ENCODE peak calls at places on chromosomes 4 and X, in six cellular contexts. One of them, this sample, is unnamed. For H3K4me1, the result is how much of the 10 kb centered on the place peaks cover.

GRCh38 chr4:122583906-122584305 is 37.0 kb downstream of the IL21 start:
- DNase-seq in trophoblast cell: no peak
- DNase-seq in astrocyte: no peak
- DNase-seq in CD4-positive, CD25-positive, alpha-beta regulatory T cell: no peak
- DNase-seq in mesendoderm: no peak
- DNase-seq in suprapubic skin: no peak
- DNase-seq in this sample: no peak

GRCh38 chrX:121598356-121598755 is 550.9 kb downstream of the GLUD2 start:
- DNase-seq in astrocyte: no peak
- DNase-seq in mesendoderm: no peak
- DNase-seq in trophoblast cell: no peak
- DNase-seq in CD4-positive, CD25-positive, alpha-beta regulatory T cell: no peak
- DNase-seq in suprapubic skin: no peak
- DNase-seq in this sample: no peak

GRCh38 chrX:136572030-136572429 is 40.0 kb downstream of the VGLL1 start:
- DNase-seq in astrocyte: no peak
- DNase-seq in trophoblast cell: no peak
- DNase-seq in mesendoderm: no peak
- DNase-seq in suprapubic skin: no peak
- DNase-seq in CD4-positive, CD25-positive, alpha-beta regulatory T cell: peak
- DNase-seq in this sample: no peak

GRCh38 chr4:143374771-143375170 is 38.1 kb downstream of the GAB1 start:
- DNase-seq in suprapubic skin: no peak
- DNase-seq in astrocyte: no peak
- DNase-seq in CD4-positive, CD25-positive, alpha-beta regulatory T cell: no peak
- DNase-seq in mesendoderm: no peak
- DNase-seq in trophoblast cell: peak
- DNase-seq in this sample: no peak

GRCh38 chrX:143165778-143166177 is 140.1 kb downstream of the SPANXN4 start:
- DNase-seq in trophoblast cell: no peak
- DNase-seq in CD4-positive, CD25-positive, alpha-beta regulatory T cell: no peak
- DNase-seq in suprapubic skin: no peak
- DNase-seq in mesendoderm: no peak
- DNase-seq in astrocyte: no peak
- DNase-seq in this sample: no peak

GRCh38 chrX:37883196-37883595 is 35.8 kb upstream of the DYNLT3 start:
- DNase-seq in trophoblast cell: peak
- DNase-seq in astrocyte: no peak
- DNase-seq in mesendoderm: peak
- DNase-seq in suprapubic skin: no peak
- DNase-seq in CD4-positive, CD25-positive, alpha-beta regulatory T cell: no peak
- DNase-seq in this sample: no peak

GRCh38 chr4:166458756-166459155 is 585.7 kb downstream of the TLL1 start:
- DNase-seq in mesendoderm: no peak
- DNase-seq in astrocyte: peak
- DNase-seq in suprapubic skin: no peak
- DNase-seq in trophoblast cell: no peak
- DNase-seq in CD4-positive, CD25-positive, alpha-beta regulatory T cell: no peak
- DNase-seq in this sample: no peak

GRCh38 chr4:110005461-110006056 is 92.9 kb downstream of the EGF start:
- DNase-seq in mesendoderm: peak
- DNase-seq in CD4-positive, CD25-positive, alpha-beta regulatory T cell: peak
- DNase-seq in astrocyte: peak
- DNase-seq in trophoblast cell: peak
- DNase-seq in suprapubic skin: no peak
- DNase-seq in this sample: no peak

GRCh38 chr4:145609494-145610427 is 9.4 kb upstream of the MMAA start:
- DNase-seq in trophoblast cell: peak
- DNase-seq in mesendoderm: peak
- DNase-seq in CD4-positive, CD25-positive, alpha-beta regulatory T cell: peak
- DNase-seq in suprapubic skin: no peak
- DNase-seq in astrocyte: peak
- DNase-seq in this sample: peak

GRCh38 chr4:3111461-3111860 is 37.0 kb downstream of the HTT start:
- DNase-seq in CD4-positive, CD25-positive, alpha-beta regulatory T cell: no peak
- DNase-seq in mesendoderm: peak
- DNase-seq in astrocyte: peak
- DNase-seq in suprapubic skin: no peak
- DNase-seq in trophoblast cell: peak
- DNase-seq in this sample: no peak

DNA sequence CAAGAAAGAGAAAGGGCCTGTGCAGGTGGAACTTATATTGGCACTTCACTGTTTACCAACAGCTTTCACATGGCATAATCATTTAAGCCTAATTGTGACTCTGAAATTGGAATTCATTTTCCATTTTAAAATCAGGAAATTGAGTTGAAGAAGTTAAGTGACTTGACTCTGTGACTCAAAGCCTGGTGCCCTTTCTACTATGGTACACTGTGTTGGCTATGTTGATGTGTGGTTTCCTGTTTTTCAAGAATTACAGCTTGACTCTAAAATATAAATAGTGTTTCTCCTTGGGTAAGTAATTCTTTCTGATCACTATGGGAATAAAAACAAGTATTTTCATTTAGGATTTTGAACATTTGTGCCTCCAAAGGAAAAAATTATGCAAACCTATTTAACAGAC is 4.3 kb downstream of the AFF1 start:
- DNase-seq in mesendoderm: no peak
- DNase-seq in trophoblast cell: no peak
- DNase-seq in suprapubic skin: no peak
- DNase-seq in astrocyte: no peak
- DNase-seq in CD4-positive, CD25-positive, alpha-beta regulatory T cell: peak
- DNase-seq in this sample: no peak
- H3K4me1 ChIP-seq in mesendoderm: under half
- H3K4me1 ChIP-seq in trophoblast cell: under half
- H3K4me1 ChIP-seq in suprapubic skin: half or more
- H3K4me1 ChIP-seq in astrocyte: under half
- H3K4me1 ChIP-seq in CD4-positive, CD25-positive, alpha-beta regulatory T cell: half or more
- H3K4me1 ChIP-seq in this sample: under half

DNA sequence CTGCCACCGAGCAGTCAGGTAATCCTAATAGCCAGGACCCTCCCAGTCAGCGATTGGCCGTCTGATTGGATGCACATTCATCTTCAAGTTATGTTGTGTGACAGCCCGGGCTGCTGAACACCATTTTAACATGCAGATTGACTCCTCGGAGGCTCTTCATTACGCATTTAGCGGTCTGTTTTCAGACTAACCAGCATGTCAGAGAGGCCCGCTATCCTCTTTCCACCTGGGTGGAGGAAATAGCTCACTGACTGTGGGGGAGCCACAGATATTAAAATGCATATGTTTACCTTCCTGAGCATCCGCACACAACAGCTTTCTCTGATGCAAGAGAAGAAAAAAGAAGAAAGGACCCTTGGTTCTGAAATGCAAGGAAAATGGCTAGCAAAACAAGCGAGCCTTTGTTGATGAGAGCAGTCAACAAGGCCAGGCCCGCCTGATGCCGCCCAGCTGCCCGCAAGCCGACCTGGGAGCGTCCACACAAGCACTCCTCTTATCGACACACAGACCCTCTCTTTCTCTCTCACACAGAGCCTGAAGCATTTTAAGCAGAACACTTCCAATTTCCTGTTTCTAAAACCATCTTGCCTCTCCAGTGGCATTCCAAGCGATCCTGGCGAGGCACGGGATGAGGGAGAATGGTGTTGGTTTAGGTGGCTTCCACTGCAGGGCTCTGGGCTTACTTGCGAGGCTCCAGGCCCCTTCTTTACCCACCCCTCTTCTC is 118.3 kb downstream of the MGST2 start:
- DNase-seq in CD4-positive, CD25-positive, alpha-beta regulatory T cell: no peak
- DNase-seq in trophoblast cell: peak
- DNase-seq in mesendoderm: peak
- DNase-seq in suprapubic skin: no peak
- DNase-seq in astrocyte: no peak
- DNase-seq in this sample: no peak
- H3K4me1 ChIP-seq in CD4-positive, CD25-positive, alpha-beta regulatory T cell: under half
- H3K4me1 ChIP-seq in trophoblast cell: under half
- H3K4me1 ChIP-seq in mesendoderm: under half
- H3K4me1 ChIP-seq in suprapubic skin: under half
- H3K4me1 ChIP-seq in astrocyte: under half
- H3K4me1 ChIP-seq in this sample: under half

GRCh38 chr4:158129649-158130048 is 43.2 kb downstream of the GASK1B start:
- DNase-seq in trophoblast cell: no peak
- DNase-seq in mesendoderm: no peak
- DNase-seq in astrocyte: peak
- DNase-seq in CD4-positive, CD25-positive, alpha-beta regulatory T cell: no peak
- DNase-seq in suprapubic skin: no peak
- DNase-seq in this sample: no peak
- H3K4me1 ChIP-seq in trophoblast cell: under half
- H3K4me1 ChIP-seq in mesendoderm: under half
- H3K4me1 ChIP-seq in astrocyte: under half
- H3K4me1 ChIP-seq in CD4-positive, CD25-positive, alpha-beta regulatory T cell: under half
- H3K4me1 ChIP-seq in suprapubic skin: under half
- H3K4me1 ChIP-seq in this sample: under half

GRCh38 chr4:40210776-40211175 is 13.9 kb downstream of the RHOH start:
- DNase-seq in mesendoderm: no peak
- DNase-seq in astrocyte: no peak
- DNase-seq in CD4-positive, CD25-positive, alpha-beta regulatory T cell: no peak
- DNase-seq in suprapubic skin: no peak
- DNase-seq in trophoblast cell: no peak
- DNase-seq in this sample: no peak

GRCh38 chr4:40214038-40214437 is 17.2 kb downstream of the RHOH start:
- DNase-seq in mesendoderm: no peak
- DNase-seq in trophoblast cell: no peak
- DNase-seq in suprapubic skin: no peak
- DNase-seq in astrocyte: no peak
- DNase-seq in CD4-positive, CD25-positive, alpha-beta regulatory T cell: peak
- DNase-seq in this sample: no peak

GRCh38 chr4:40212674-40213504 is 16.1 kb downstream of the RHOH start:
- DNase-seq in astrocyte: peak
- DNase-seq in trophoblast cell: no peak
- DNase-seq in mesendoderm: peak
- DNase-seq in suprapubic skin: no peak
- DNase-seq in CD4-positive, CD25-positive, alpha-beta regulatory T cell: peak
- DNase-seq in this sample: no peak

GRCh38 chr4:40209401-40209800 is 12.6 kb downstream of the RHOH start:
- DNase-seq in CD4-positive, CD25-positive, alpha-beta regulatory T cell: no peak
- DNase-seq in mesendoderm: no peak
- DNase-seq in suprapubic skin: no peak
- DNase-seq in astrocyte: no peak
- DNase-seq in trophoblast cell: no peak
- DNase-seq in this sample: no peak

DNA sequence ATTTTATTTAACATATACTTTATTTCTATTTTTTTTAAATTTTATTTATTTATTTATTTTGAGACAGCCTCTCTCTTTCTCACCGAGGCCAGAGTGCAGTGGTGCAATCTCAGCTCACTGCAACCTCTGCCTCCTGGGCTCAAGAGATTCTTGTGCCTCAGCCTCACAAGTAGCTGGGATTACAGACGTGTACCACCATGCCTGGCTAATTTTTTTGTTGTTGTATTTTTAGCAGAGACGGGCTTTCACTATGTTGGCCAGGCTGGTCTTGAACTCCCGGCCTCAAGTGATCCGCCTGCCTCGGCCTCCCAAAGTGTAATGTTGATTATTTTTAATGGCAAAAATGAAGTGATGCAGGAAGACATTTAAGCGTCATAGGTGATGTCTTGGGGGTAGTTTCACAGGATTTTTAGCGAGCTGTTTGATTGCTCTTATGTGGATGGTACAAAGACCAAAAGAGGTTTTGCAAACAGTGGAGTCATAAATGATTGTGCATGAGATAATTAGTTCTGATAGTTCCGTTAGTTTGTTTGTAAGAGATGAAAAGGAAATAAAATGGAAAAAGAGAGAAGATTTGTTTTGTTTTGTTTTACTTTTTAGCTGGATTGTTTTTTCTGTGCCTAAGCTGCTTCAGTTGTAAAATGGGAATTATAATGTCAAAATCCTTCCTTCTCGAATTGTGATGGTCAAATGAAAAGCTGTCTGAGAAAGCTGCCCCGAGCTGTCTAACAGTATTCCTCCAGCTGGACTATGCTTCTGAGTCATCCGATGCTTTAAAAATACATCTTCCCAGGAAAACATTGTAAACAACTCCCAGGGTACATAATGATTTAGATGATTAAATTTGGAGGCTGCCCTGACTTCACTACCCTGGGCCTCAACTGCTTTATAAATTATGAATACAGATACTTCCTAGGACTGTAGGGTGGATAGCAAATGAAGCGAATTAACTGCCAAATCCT is 14.7 kb downstream of the RHOH start:
- DNase-seq in trophoblast cell: no peak
- DNase-seq in mesendoderm: no peak
- DNase-seq in CD4-positive, CD25-positive, alpha-beta regulatory T cell: no peak
- DNase-seq in suprapubic skin: no peak
- DNase-seq in astrocyte: no peak
- DNase-seq in this sample: no peak
- H3K4me1 ChIP-seq in trophoblast cell: under half
- H3K4me1 ChIP-seq in mesendoderm: under half
- H3K4me1 ChIP-seq in CD4-positive, CD25-positive, alpha-beta regulatory T cell: half or more
- H3K4me1 ChIP-seq in suprapubic skin: under half
- H3K4me1 ChIP-seq in astrocyte: under half
- H3K4me1 ChIP-seq in this sample: under half

DNA sequence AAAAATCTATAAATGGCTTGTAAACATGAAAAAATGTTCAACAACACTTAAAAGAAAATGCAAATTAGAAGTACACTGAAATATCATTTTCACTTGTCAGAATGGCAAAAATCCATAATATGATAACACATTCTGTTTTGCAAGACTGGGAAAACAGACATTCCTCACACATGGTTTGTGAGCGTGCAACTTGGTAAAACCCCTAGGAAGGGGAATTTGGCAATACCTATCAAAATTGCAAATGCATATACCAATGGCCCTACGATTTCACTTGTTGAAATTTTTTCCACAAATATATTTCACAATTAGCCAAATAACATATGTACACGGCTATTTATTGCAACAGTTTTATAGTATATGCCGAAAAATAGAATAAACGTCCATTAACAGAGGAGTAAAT is 31.4 kb downstream of the TBC1D9 start:
- DNase-seq in CD4-positive, CD25-positive, alpha-beta regulatory T cell: no peak
- DNase-seq in astrocyte: no peak
- DNase-seq in trophoblast cell: peak
- DNase-seq in suprapubic skin: no peak
- DNase-seq in mesendoderm: no peak
- DNase-seq in this sample: no peak
- H3K4me1 ChIP-seq in CD4-positive, CD25-positive, alpha-beta regulatory T cell: under half
- H3K4me1 ChIP-seq in astrocyte: under half
- H3K4me1 ChIP-seq in trophoblast cell: under half
- H3K4me1 ChIP-seq in suprapubic skin: under half
- H3K4me1 ChIP-seq in mesendoderm: under half
- H3K4me1 ChIP-seq in this sample: under half

GRCh38 chrX:46400530-46400929 is 144.7 kb downstream of the ZNF674 start:
- DNase-seq in mesendoderm: no peak
- DNase-seq in astrocyte: no peak
- DNase-seq in trophoblast cell: no peak
- DNase-seq in CD4-positive, CD25-positive, alpha-beta regulatory T cell: no peak
- DNase-seq in suprapubic skin: no peak
- DNase-seq in this sample: no peak

GRCh38 chrX:46404774-46405173 is 140.4 kb downstream of the ZNF674 start:
- DNase-seq in mesendoderm: no peak
- DNase-seq in suprapubic skin: no peak
- DNase-seq in trophoblast cell: no peak
- DNase-seq in CD4-positive, CD25-positive, alpha-beta regulatory T cell: no peak
- DNase-seq in astrocyte: no peak
- DNase-seq in this sample: no peak

GRCh38 chrX:46398874-46399273 is 146.3 kb downstream of the ZNF674 start:
- DNase-seq in CD4-positive, CD25-positive, alpha-beta regulatory T cell: no peak
- DNase-seq in mesendoderm: no peak
- DNase-seq in astrocyte: no peak
- DNase-seq in trophoblast cell: no peak
- DNase-seq in suprapubic skin: no peak
- DNase-seq in this sample: no peak
- H3K4me1 ChIP-seq in CD4-positive, CD25-positive, alpha-beta regulatory T cell: under half
- H3K4me1 ChIP-seq in mesendoderm: under half
- H3K4me1 ChIP-seq in astrocyte: under half
- H3K4me1 ChIP-seq in trophoblast cell: under half
- H3K4me1 ChIP-seq in suprapubic skin: under half
- H3K4me1 ChIP-seq in this sample: under half

GRCh38 chr4:1044469-1045192 is 33.2 kb downstream of the FGFRL1 start:
- DNase-seq in suprapubic skin: no peak
- DNase-seq in CD4-positive, CD25-positive, alpha-beta regulatory T cell: no peak
- DNase-seq in trophoblast cell: no peak
- DNase-seq in astrocyte: no peak
- DNase-seq in mesendoderm: no peak
- DNase-seq in this sample: peak
- H3K4me1 ChIP-seq in suprapubic skin: half or more
- H3K4me1 ChIP-seq in CD4-positive, CD25-positive, alpha-beta regulatory T cell: under half
- H3K4me1 ChIP-seq in trophoblast cell: under half
- H3K4me1 ChIP-seq in astrocyte: half or more
- H3K4me1 ChIP-seq in mesendoderm: under half
- H3K4me1 ChIP-seq in this sample: half or more

This sample was measured in ascending aorta.